ENCODE peak calls at places on chromosomes 16 and 17, in four cellular contexts. H is HepG2, D is fibroblast of lung, S is mammary epithelial cell. O is an unnamed sample. For H4K20me1, the result is how much of the 10 kb centered on the place peaks cover.

GRCh38 chr16:87498324-87499188 is 5.7 kb upstream of the ZCCHC14 start:
- DNase-seq in H (no peak), D (no peak), S (no peak), O (no peak)

GRCh38 chr16:12679660-12680272 is 123.9 kb downstream of the CPPED1 start:
- DNase-seq in H (no peak), D (peak), S (no peak), O (no peak)

GRCh38 chr16:35480988-35481387 is 2021.6 kb downstream of the TP53TG3F start:
- DNase-seq in H (no peak), D (no peak), S (no peak), O (no peak)

GRCh38 chr16:4200000-4200780 is 41.7 kb downstream of the SRL start:
- DNase-seq in H (peak), D (peak), S (peak), O (peak)

GRCh38 chr16:56401482-56401881 is 23.9 kb downstream of the AMFR start:
- DNase-seq in H (peak), D (no peak), S (peak), O (no peak)

GRCh38 chr17:21282231-21282630 is 2.3 kb upstream of the MAP2K3 start:
- DNase-seq in H (no peak), D (peak), S (peak), O (peak)

GRCh38 chr17:2400474-2400866 is 390 bp downstream of the MNT start:
- DNase-seq in H (peak), D (peak), S (peak), O (peak)

GRCh38 chr17:19237389-19238166 is 412 bp downstream of the EPN2 start:
- DNase-seq in H (no peak), D (no peak), S (peak), O (peak)

GRCh38 chr17:67759355-67760171 is 41.8 kb downstream of the NOL11 start:
- DNase-seq in H (no peak), D (peak), S (no peak), O (no peak)

GRCh38 chr16:30041841-30042240 is 10.8 kb upstream of the TLCD3B start:
- DNase-seq in H (no peak), D (peak), S (no peak), O (peak)

GRCh38 chr16:64657316-64658011 is 464.4 kb downstream of the CDH11 start:
- DNase-seq in H (no peak), D (peak), S (no peak), O (no peak)

GRCh38 chr17:57540596-57540995 is 204.5 kb downstream of the CCDC182 start:
- DNase-seq in H (no peak), D (no peak), S (no peak), O (no peak)

GRCh38 chr17:57536789-57537523 is 208.1 kb downstream of the CCDC182 start:
- DNase-seq in H (no peak), D (no peak), S (no peak), O (no peak)

GRCh38 chr17:57539528-57540301 is 205.4 kb downstream of the CCDC182 start:
- DNase-seq in H (no peak), D (no peak), S (no peak), O (no peak)

GRCh38 chr17:57537524-57538410 is 207.3 kb downstream of the CCDC182 start:
- DNase-seq in H (peak), D (no peak), S (no peak), O (peak)

DNA sequence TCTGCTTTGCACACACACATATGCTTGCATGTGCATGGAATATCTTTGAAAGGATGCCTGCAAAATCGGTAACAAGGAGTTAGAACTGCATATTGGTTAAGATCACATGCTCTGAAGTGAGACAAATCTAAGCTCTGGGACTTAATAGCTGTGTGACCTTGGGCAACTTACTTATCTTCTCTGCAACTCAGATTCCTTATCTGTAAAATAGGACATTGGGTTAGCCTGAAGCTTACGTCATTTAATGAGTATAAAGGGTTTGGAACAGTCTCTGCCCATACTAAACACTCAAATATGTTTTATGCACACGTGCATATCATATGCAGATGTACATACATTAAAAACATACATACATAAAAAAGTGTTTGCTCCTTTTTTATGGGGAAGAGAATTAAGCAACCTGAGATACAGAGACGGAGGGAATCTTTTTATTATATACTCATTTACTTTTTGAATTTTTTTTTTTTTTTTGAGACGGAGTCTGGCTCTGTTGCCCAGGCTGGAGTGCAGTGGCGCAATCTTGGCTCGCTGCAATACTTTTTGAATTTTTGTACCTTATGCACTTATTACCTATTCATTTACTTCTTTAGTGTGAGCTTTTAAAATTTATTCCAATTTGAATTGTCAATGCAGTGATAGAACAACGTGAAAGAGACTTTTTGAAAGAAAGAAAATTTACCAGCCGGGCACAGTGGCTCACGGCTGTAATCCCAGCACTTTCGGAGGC is 206.2 kb downstream of the CCDC182 start:
- DNase-seq in H (no peak), D (no peak), S (no peak), O (no peak)
- H3K9ac ChIP-seq in H (peak), D (no peak), S (no peak), O (no peak)

GRCh38 chr17:47184671-47185070 is 4.4 kb downstream of the CDC27 start:
- DNase-seq in H (no peak), D (no peak), S (no peak), O (no peak)
- H4K20me1 ChIP-seq in H (half or more), D (under half), S (under half), O (under half)

GRCh38 chr17:65572581-65573282 is 11.3 kb upstream of the AXIN2 start:
- DNase-seq in H (peak), D (no peak), S (no peak), O (no peak)
- H3K9ac ChIP-seq in H (peak), D (no peak), S (no peak), O (no peak)

GRCh38 chr16:69108069-69108904 is 2.8 kb downstream of the HAS3 start:
- DNase-seq in H (no peak), D (no peak), S (no peak), O (no peak)

GRCh38 chr16:69108905-69109252 is 3.4 kb downstream of the HAS3 start:
- DNase-seq in H (no peak), D (no peak), S (no peak), O (no peak)

GRCh38 chr16:69105501-69106361 is at the start of gene HAS3:
- DNase-seq in H (peak), D (peak), S (peak), O (peak)

GRCh38 chr16:69106491-69107291 is 1.2 kb downstream of the HAS3 start:
- DNase-seq in H (no peak), D (no peak), S (peak), O (peak)

GRCh38 chr16:69107311-69107962 is 2.0 kb downstream of the HAS3 start:
- DNase-seq in H (no peak), D (peak), S (peak), O (peak)
- H4K20me1 ChIP-seq in H (under half), D (under half), S (under half), O (under half)

GRCh38 chr17:58391302-58391984 is 25.9 kb downstream of the RNF43 start:
- DNase-seq in H (peak), D (peak), S (peak), O (peak)
- H3K9ac ChIP-seq in H (peak), D (no peak), S (no peak), O (no peak)

O was measured in endothelial cell of umbilical vein.